ENCODE peak calls at places on chromosomes 11 and 22, in six cellular contexts. B is endodermal cell; V is adrenal gland; O is heart right ventricle; W is CD4-positive, alpha-beta T cell; T is GM23338. Q is an unnamed sample.

GRCh38 chr22:43126506-43127165 is 16.1 kb downstream of the BIK start:
- DNase-seq in B (peak), V (no peak), O (no peak), W (no peak), T (no peak), Q (no peak)

GRCh38 chr11:60783911-60784310 is 1.2 kb upstream of the MS4A10 start:
- DNase-seq in B (no peak), V (no peak), O (no peak), W (no peak), T (no peak), Q (no peak)

GRCh38 chr11:123139206-123139605 is 55.8 kb downstream of the CLMP start:
- DNase-seq in B (no peak), V (no peak), O (no peak), W (no peak), T (no peak), Q (no peak)

GRCh38 chr11:110565690-110566336 is 136.1 kb downstream of the FDX1 start:
- DNase-seq in B (no peak), V (no peak), O (no peak), W (no peak), T (peak), Q (no peak)

GRCh38 chr11:2077061-2077802 is 62.0 kb downstream of the IGF2 start:
- DNase-seq in B (no peak), V (no peak), O (no peak), W (no peak), T (no peak), Q (no peak)

GRCh38 chr11:131838016-131838415 is 467.6 kb downstream of the NTM start:
- DNase-seq in B (no peak), V (no peak), O (no peak), W (no peak), T (no peak), Q (no peak)

GRCh38 chr11:77406396-77406795 is 67.5 kb downstream of the PAK1 start:
- DNase-seq in B (no peak), V (no peak), O (no peak), W (no peak), T (no peak), Q (no peak)

GRCh38 chr11:2975594-2975993 is 16.5 kb downstream of the NAP1L4 start:
- DNase-seq in B (peak), V (no peak), O (no peak), W (peak), T (peak), Q (no peak)

GRCh38 chr11:65645710-65646109 is 7.8 kb downstream of the SIPA1 start:
- DNase-seq in B (no peak), V (no peak), O (no peak), W (no peak), T (no peak), Q (no peak)

GRCh38 chr11:32843544-32843943 is 13.8 kb downstream of the PRRG4 start:
- DNase-seq in B (no peak), V (no peak), O (no peak), W (no peak), T (no peak), Q (no peak)

GRCh38 chr22:43889366-43890253 is 2.2 kb downstream of the PNPLA5 start:
- DNase-seq in B (peak), V (no peak), O (no peak), W (no peak), T (peak), Q (no peak)

GRCh38 chr11:116202922-116203321 is 569.9 kb downstream of the BUD13 start:
- DNase-seq in B (no peak), V (no peak), O (no peak), W (no peak), T (no peak), Q (no peak)

GRCh38 chr11:105389952-105390351 is 219.9 kb upstream of the GRIA4 start:
- DNase-seq in B (peak), V (no peak), O (no peak), W (no peak), T (peak), Q (no peak)

GRCh38 chr11:2929880-2930704 is 872 bp upstream of the PHLDA2 start:
- DNase-seq in B (peak), V (no peak), O (peak), W (no peak), T (peak), Q (peak)

DNA sequence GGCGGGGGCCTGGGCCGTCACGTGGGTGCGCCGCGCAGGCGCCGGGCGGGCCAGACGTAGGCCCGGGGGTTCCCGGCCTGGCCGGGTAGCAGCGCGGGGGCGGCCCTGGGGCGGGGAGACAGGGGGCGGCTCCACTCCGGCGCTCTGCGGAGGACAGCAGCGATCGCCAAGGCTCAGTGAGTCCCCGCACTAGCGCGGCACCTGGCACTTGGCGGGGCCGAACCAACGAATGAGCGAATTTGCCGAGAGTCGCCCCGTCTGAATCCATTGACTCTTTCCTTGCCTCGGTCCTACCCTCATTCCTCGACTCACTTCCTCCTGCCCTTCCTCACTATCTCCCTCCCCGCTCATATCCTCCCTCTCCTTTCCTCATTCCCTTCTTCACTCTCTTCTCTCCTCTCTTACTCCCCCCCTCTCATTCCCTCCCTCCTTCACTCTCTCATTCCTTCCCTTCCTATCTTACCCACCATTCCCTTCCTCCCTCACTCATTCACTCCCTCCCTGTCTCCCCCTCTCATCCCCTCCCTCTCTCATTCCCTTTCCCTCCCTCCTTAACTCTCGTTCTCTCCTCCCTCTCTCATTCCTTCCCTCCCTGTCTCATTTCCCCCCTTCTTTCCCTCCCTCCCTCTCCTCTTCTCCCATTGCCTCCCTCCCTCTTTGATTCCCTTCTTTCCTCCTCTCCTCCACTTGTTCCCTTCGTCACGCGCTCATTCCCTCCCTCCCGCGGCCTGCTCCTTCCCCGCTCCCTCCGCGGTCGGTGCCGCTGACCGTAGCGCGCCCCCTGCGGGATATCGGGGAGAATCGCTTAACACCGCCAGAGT is 476 bp upstream of the KLHL22 start:
- DNase-seq in B (peak), V (peak), O (peak), W (peak), T (peak), Q (peak)
- H3K27ac ChIP-seq in B (peak), V (peak), O (peak), W (peak), T (peak), Q (peak)

DNA sequence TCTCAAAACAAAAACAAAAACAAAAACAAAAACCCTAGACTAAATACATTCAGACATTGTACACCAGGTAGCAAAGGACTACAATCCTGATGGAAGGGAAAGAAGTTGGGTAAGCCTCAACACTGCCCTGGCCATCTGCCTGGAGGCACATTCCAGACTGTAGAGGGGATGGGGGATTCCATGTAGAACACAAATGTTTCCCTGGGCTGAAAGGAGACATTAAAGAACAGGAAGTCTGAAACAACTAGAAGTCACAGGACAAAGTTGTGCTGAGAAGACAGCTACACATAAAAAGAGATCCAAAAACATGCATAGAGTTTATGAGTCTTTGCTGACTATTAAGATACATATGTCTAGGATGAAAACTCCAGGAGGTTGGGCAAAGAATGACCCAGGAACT is 83.9 kb downstream of the RRAS2 start:
- DNase-seq in B (no peak), V (no peak), O (no peak), W (no peak), T (no peak), Q (no peak)
- TF ChIP-seq CTCF in B (no peak), V (no peak), O (no peak), W (no peak), T (no peak), Q (no peak)

GRCh38 chr11:73969091-73969490 is 13.6 kb downstream of the UCP2 start:
- DNase-seq in B (no peak), V (no peak), O (no peak), W (no peak), T (no peak), Q (peak)
- H3K27ac ChIP-seq in B (no peak), V (no peak), O (no peak), W (peak), T (no peak), Q (no peak)

DNA sequence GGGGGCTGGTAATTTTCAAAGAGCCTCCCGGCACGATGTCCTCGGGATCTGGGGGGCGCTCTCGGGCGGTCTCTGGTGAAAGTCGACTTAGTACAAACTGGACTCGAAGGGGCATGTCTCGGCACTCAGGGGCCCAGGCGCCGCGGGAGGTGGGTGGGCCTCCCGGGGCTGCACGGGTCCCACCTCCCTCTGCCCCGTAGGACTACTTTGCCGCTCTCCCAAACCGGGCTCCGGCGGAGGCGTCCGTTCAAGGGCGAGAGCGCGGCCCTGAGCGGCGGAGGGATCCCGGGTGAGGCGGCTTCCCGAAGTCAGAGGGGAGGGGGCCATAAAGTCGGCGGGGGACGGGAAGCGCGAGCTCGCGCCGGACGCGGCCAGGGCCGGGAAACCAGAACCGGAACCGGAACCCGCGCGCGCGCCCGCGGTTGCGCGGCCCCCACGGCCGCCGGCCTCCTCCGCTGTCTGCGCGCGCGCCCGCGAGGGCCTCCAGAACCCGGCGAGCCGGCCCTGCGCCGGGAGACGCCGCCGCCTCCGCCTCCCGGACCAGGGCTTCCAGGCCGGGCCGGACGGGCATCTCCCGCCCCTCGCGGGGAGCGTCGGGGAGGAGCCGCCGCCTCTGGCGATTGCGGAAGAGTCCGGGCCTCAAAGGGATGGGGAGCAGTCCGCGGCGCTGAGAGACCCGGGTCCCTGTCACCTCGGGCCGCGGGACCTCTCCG is at the start of gene ARHGEF12:
- DNase-seq in B (peak), V (peak), O (peak), W (peak), T (peak), Q (peak)
- TF ChIP-seq CTCF in B (peak), V (no peak), O (peak), W (no peak), T (peak), Q (peak)

GRCh38 chr11:35944503-35945136 is 758 bp downstream of the LDLRAD3 start:
- DNase-seq in B (peak), V (peak), O (no peak), W (no peak), T (peak), Q (peak)
- H3K27ac ChIP-seq in B (peak), V (no peak), O (peak), W (no peak), T (no peak), Q (peak)

GRCh38 chr22:39319284-39320170 is at the start of gene RPL3:
- DNase-seq in B (peak), V (peak), O (peak), W (peak), T (peak), Q (peak)
- TF ChIP-seq CTCF in B (no peak), V (peak), O (peak), W (no peak), T (no peak), Q (peak)

GRCh38 chr11:6646631-6647281 is 8.9 kb downstream of the DCHS1 start:
- DNase-seq in B (peak), V (no peak), O (peak), W (no peak), T (peak), Q (no peak)

GRCh38 chr11:6648505-6648904 is 7.1 kb downstream of the DCHS1 start:
- DNase-seq in B (peak), V (no peak), O (no peak), W (no peak), T (no peak), Q (no peak)

GRCh38 chr11:6646040-6646439 is 9.6 kb downstream of the DCHS1 start:
- DNase-seq in B (peak), V (no peak), O (peak), W (no peak), T (no peak), Q (peak)

GRCh38 chr11:6647836-6648235 is 7.8 kb downstream of the DCHS1 start:
- DNase-seq in B (peak), V (no peak), O (no peak), W (no peak), T (no peak), Q (no peak)

GRCh38 chr11:6647282-6647679 is 8.3 kb downstream of the DCHS1 start:
- DNase-seq in B (peak), V (no peak), O (peak), W (no peak), T (peak), Q (no peak)
- H3K27ac ChIP-seq in B (no peak), V (no peak), O (peak), W (peak), T (no peak), Q (peak)

DNA sequence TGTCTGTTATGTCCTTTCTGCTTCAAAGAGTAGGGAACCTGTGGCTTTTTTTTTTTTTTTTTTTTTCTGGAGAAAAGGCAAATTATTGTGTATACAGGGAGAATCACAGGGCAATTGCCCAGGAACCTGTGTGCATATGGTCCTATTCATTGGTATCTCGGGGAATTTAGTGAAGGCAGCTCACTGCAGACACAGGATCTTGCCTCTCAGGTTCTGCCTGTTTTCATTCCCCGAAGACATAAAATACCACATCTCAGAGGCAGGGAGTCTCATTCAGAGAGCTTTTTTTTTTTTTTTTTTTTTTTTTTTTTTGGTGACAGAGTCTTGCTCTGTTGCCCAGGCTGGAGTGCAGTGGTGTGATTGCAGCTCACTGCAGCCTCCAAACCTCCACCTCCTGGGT is 88.3 kb downstream of the OSBP2 start:
- DNase-seq in B (no peak), V (no peak), O (no peak), W (no peak), T (no peak), Q (no peak)
- TF ChIP-seq CTCF in B (no peak), V (no peak), O (no peak), W (no peak), T (no peak), Q (no peak)